ENCODE peak calls at places on chromosomes 5 and 9, in nine cellular contexts. One of them, this sample, is unnamed. For H3K9me3 and H3K4me1, the result is how much of the 10 kb centered on the place peaks cover.

GRCh38 chr5:126912607-126913006 is 117.8 kb downstream of the MARCHF3 start:
- DNase-seq in tibial nerve: no peak
- DNase-seq in psoas muscle: no peak
- DNase-seq in upper lobe of right lung: no peak
- DNase-seq in IMR-90: peak
- DNase-seq in mammary epithelial cell: no peak
- DNase-seq in fibroblast of lung: peak
- DNase-seq in gastrocnemius medialis: no peak
- DNase-seq in transverse colon: no peak
- DNase-seq in this sample: no peak

GRCh38 chr9:23309800-23310199 is 516.2 kb downstream of the ELAVL2 start:
- DNase-seq in upper lobe of right lung: no peak
- DNase-seq in mammary epithelial cell: no peak
- DNase-seq in transverse colon: no peak
- DNase-seq in gastrocnemius medialis: no peak
- DNase-seq in psoas muscle: no peak
- DNase-seq in IMR-90: no peak
- DNase-seq in tibial nerve: no peak
- DNase-seq in fibroblast of lung: no peak
- DNase-seq in this sample: no peak

GRCh38 chr5:38013107-38013506 is 173.3 kb upstream of the GDNF start:
- DNase-seq in gastrocnemius medialis: no peak
- DNase-seq in tibial nerve: no peak
- DNase-seq in mammary epithelial cell: no peak
- DNase-seq in psoas muscle: no peak
- DNase-seq in IMR-90: no peak
- DNase-seq in transverse colon: no peak
- DNase-seq in fibroblast of lung: no peak
- DNase-seq in upper lobe of right lung: no peak
- DNase-seq in this sample: no peak

GRCh38 chr9:35903049-35903448 is 3.0 kb upstream of the HRCT1 start:
- DNase-seq in gastrocnemius medialis: no peak
- DNase-seq in transverse colon: no peak
- DNase-seq in IMR-90: peak
- DNase-seq in fibroblast of lung: peak
- DNase-seq in upper lobe of right lung: no peak
- DNase-seq in mammary epithelial cell: peak
- DNase-seq in tibial nerve: no peak
- DNase-seq in psoas muscle: no peak
- DNase-seq in this sample: no peak

GRCh38 chr5:148663509-148663908 is 9.2 kb upstream of the HTR4 start:
- DNase-seq in upper lobe of right lung: no peak
- DNase-seq in mammary epithelial cell: no peak
- DNase-seq in psoas muscle: no peak
- DNase-seq in transverse colon: no peak
- DNase-seq in gastrocnemius medialis: no peak
- DNase-seq in tibial nerve: no peak
- DNase-seq in IMR-90: no peak
- DNase-seq in fibroblast of lung: no peak
- DNase-seq in this sample: no peak

GRCh38 chr5:103743455-103743854 is 180.9 kb upstream of the NUDT12 start:
- DNase-seq in transverse colon: no peak
- DNase-seq in mammary epithelial cell: no peak
- DNase-seq in psoas muscle: no peak
- DNase-seq in upper lobe of right lung: no peak
- DNase-seq in gastrocnemius medialis: no peak
- DNase-seq in IMR-90: no peak
- DNase-seq in fibroblast of lung: no peak
- DNase-seq in tibial nerve: no peak
- DNase-seq in this sample: no peak

GRCh38 chr5:173901705-173902104 is 13.6 kb downstream of the CPEB4 start:
- DNase-seq in psoas muscle: no peak
- DNase-seq in mammary epithelial cell: no peak
- DNase-seq in transverse colon: no peak
- DNase-seq in tibial nerve: no peak
- DNase-seq in IMR-90: no peak
- DNase-seq in gastrocnemius medialis: no peak
- DNase-seq in fibroblast of lung: no peak
- DNase-seq in upper lobe of right lung: no peak
- DNase-seq in this sample: no peak

GRCh38 chr5:83645936-83646335 is 74.7 kb downstream of the HAPLN1 start:
- DNase-seq in tibial nerve: no peak
- DNase-seq in transverse colon: no peak
- DNase-seq in gastrocnemius medialis: no peak
- DNase-seq in mammary epithelial cell: no peak
- DNase-seq in psoas muscle: no peak
- DNase-seq in IMR-90: no peak
- DNase-seq in fibroblast of lung: no peak
- DNase-seq in upper lobe of right lung: no peak
- DNase-seq in this sample: no peak

GRCh38 chr9:11457809-11458785 is 845.3 kb upstream of the PTPRD start:
- DNase-seq in fibroblast of lung: no peak
- DNase-seq in transverse colon: no peak
- DNase-seq in upper lobe of right lung: no peak
- DNase-seq in tibial nerve: no peak
- DNase-seq in gastrocnemius medialis: no peak
- DNase-seq in IMR-90: no peak
- DNase-seq in mammary epithelial cell: no peak
- DNase-seq in psoas muscle: no peak
- DNase-seq in this sample: no peak

GRCh38 chr9:27529316-27530278 is at the start of gene MOB3B:
- DNase-seq in mammary epithelial cell: peak
- DNase-seq in transverse colon: peak
- DNase-seq in upper lobe of right lung: peak
- DNase-seq in IMR-90: peak
- DNase-seq in psoas muscle: peak
- DNase-seq in fibroblast of lung: peak
- DNase-seq in tibial nerve: peak
- DNase-seq in gastrocnemius medialis: peak
- DNase-seq in this sample: peak

GRCh38 chr5:141313711-141314110 is 6.9 kb downstream of the TAF7 start:
- DNase-seq in gastrocnemius medialis: no peak
- DNase-seq in mammary epithelial cell: no peak
- DNase-seq in tibial nerve: no peak
- DNase-seq in transverse colon: no peak
- DNase-seq in psoas muscle: no peak
- DNase-seq in IMR-90: no peak
- DNase-seq in upper lobe of right lung: no peak
- DNase-seq in fibroblast of lung: no peak
- DNase-seq in this sample: no peak
- H3K9me3 ChIP-seq in gastrocnemius medialis: under half
- H3K9me3 ChIP-seq in mammary epithelial cell: under half
- H3K9me3 ChIP-seq in tibial nerve: half or more
- H3K9me3 ChIP-seq in transverse colon: half or more
- H3K9me3 ChIP-seq in psoas muscle: half or more
- H3K9me3 ChIP-seq in IMR-90: under half
- H3K9me3 ChIP-seq in upper lobe of right lung: half or more
- H3K9me3 ChIP-seq in fibroblast of lung: under half
- H3K9me3 ChIP-seq in this sample: half or more

GRCh38 chr9:107155244-107155817 is 127.7 kb upstream of the RAD23B start:
- DNase-seq in psoas muscle: no peak
- DNase-seq in fibroblast of lung: no peak
- DNase-seq in upper lobe of right lung: no peak
- DNase-seq in mammary epithelial cell: no peak
- DNase-seq in tibial nerve: no peak
- DNase-seq in transverse colon: no peak
- DNase-seq in IMR-90: no peak
- DNase-seq in gastrocnemius medialis: no peak
- DNase-seq in this sample: no peak
- TF ChIP-seq CTCF in psoas muscle: no peak
- TF ChIP-seq CTCF in fibroblast of lung: no peak
- TF ChIP-seq CTCF in upper lobe of right lung: no peak
- TF ChIP-seq CTCF in mammary epithelial cell: no peak
- TF ChIP-seq CTCF in tibial nerve: no peak
- TF ChIP-seq CTCF in transverse colon: peak
- TF ChIP-seq CTCF in IMR-90: peak
- TF ChIP-seq CTCF in gastrocnemius medialis: no peak
- TF ChIP-seq CTCF in this sample: no peak

GRCh38 chr5:176387384-176387925 is 943 bp downstream of the NOP16 start:
- DNase-seq in IMR-90: no peak
- DNase-seq in transverse colon: no peak
- DNase-seq in mammary epithelial cell: no peak
- DNase-seq in upper lobe of right lung: no peak
- DNase-seq in gastrocnemius medialis: no peak
- DNase-seq in tibial nerve: no peak
- DNase-seq in psoas muscle: peak
- DNase-seq in fibroblast of lung: no peak
- DNase-seq in this sample: no peak
- H3K4me1 ChIP-seq in IMR-90: under half
- H3K4me1 ChIP-seq in transverse colon: under half
- H3K4me1 ChIP-seq in mammary epithelial cell: under half
- H3K4me1 ChIP-seq in upper lobe of right lung: under half
- H3K4me1 ChIP-seq in gastrocnemius medialis: under half
- H3K4me1 ChIP-seq in tibial nerve: under half
- H3K4me1 ChIP-seq in psoas muscle: under half
- H3K4me1 ChIP-seq in fibroblast of lung: under half
- H3K4me1 ChIP-seq in this sample: under half

GRCh38 chr5:153571157-153571556 is 80.7 kb downstream of the GRIA1 start:
- DNase-seq in upper lobe of right lung: no peak
- DNase-seq in tibial nerve: no peak
- DNase-seq in psoas muscle: no peak
- DNase-seq in gastrocnemius medialis: no peak
- DNase-seq in IMR-90: no peak
- DNase-seq in mammary epithelial cell: no peak
- DNase-seq in transverse colon: no peak
- DNase-seq in fibroblast of lung: no peak
- DNase-seq in this sample: no peak

GRCh38 chr5:153569036-153569435 is 78.6 kb downstream of the GRIA1 start:
- DNase-seq in mammary epithelial cell: no peak
- DNase-seq in psoas muscle: no peak
- DNase-seq in gastrocnemius medialis: no peak
- DNase-seq in fibroblast of lung: peak
- DNase-seq in IMR-90: peak
- DNase-seq in upper lobe of right lung: no peak
- DNase-seq in tibial nerve: no peak
- DNase-seq in transverse colon: no peak
- DNase-seq in this sample: no peak

GRCh38 chr5:153559926-153560325 is 69.5 kb downstream of the GRIA1 start:
- DNase-seq in gastrocnemius medialis: no peak
- DNase-seq in tibial nerve: no peak
- DNase-seq in psoas muscle: no peak
- DNase-seq in mammary epithelial cell: no peak
- DNase-seq in fibroblast of lung: peak
- DNase-seq in IMR-90: no peak
- DNase-seq in transverse colon: no peak
- DNase-seq in upper lobe of right lung: no peak
- DNase-seq in this sample: no peak

GRCh38 chr5:153562189-153562588 is 71.7 kb downstream of the GRIA1 start:
- DNase-seq in IMR-90: peak
- DNase-seq in tibial nerve: no peak
- DNase-seq in gastrocnemius medialis: no peak
- DNase-seq in upper lobe of right lung: no peak
- DNase-seq in mammary epithelial cell: peak
- DNase-seq in psoas muscle: no peak
- DNase-seq in transverse colon: no peak
- DNase-seq in fibroblast of lung: peak
- DNase-seq in this sample: no peak

DNA sequence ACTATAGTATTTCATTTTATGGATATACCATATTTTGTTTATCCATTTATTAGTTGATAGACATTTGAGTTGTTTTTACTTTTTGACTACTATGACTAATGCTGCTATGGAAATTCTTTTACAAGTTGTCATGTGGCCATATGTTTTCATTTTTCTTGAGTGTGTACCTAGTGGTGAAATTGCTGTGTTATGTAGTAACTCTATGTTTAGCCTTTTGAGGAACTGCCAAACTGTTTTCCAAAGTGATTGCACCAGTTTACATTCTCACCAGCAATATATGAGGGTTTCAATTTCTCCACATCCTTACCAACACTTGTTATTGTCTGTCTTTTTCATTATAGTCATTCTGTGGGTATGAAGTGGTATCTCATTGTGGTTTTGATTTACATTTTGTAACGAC is 75.4 kb downstream of the GRIA1 start:
- DNase-seq in psoas muscle: no peak
- DNase-seq in transverse colon: no peak
- DNase-seq in gastrocnemius medialis: no peak
- DNase-seq in upper lobe of right lung: no peak
- DNase-seq in IMR-90: peak
- DNase-seq in fibroblast of lung: peak
- DNase-seq in tibial nerve: no peak
- DNase-seq in mammary epithelial cell: peak
- DNase-seq in this sample: no peak
- H3K9me3 ChIP-seq in psoas muscle: under half
- H3K9me3 ChIP-seq in transverse colon: under half
- H3K9me3 ChIP-seq in gastrocnemius medialis: under half
- H3K9me3 ChIP-seq in upper lobe of right lung: under half
- H3K9me3 ChIP-seq in IMR-90: under half
- H3K9me3 ChIP-seq in fibroblast of lung: under half
- H3K9me3 ChIP-seq in tibial nerve: under half
- H3K9me3 ChIP-seq in mammary epithelial cell: under half
- H3K9me3 ChIP-seq in this sample: under half

GRCh38 chr5:64229163-64229774 is 63.6 kb downstream of the RNF180 start:
- DNase-seq in psoas muscle: no peak
- DNase-seq in IMR-90: peak
- DNase-seq in tibial nerve: no peak
- DNase-seq in fibroblast of lung: peak
- DNase-seq in gastrocnemius medialis: no peak
- DNase-seq in upper lobe of right lung: no peak
- DNase-seq in mammary epithelial cell: peak
- DNase-seq in transverse colon: no peak
- DNase-seq in this sample: no peak
- TF ChIP-seq CTCF in psoas muscle: peak
- TF ChIP-seq CTCF in IMR-90: peak
- TF ChIP-seq CTCF in tibial nerve: peak
- TF ChIP-seq CTCF in fibroblast of lung: peak
- TF ChIP-seq CTCF in gastrocnemius medialis: no peak
- TF ChIP-seq CTCF in upper lobe of right lung: peak
- TF ChIP-seq CTCF in mammary epithelial cell: peak
- TF ChIP-seq CTCF in transverse colon: peak
- TF ChIP-seq CTCF in this sample: no peak

GRCh38 chr5:171610053-171610452 is 175.6 kb upstream of the SMIM23 start:
- DNase-seq in upper lobe of right lung: no peak
- DNase-seq in fibroblast of lung: no peak
- DNase-seq in transverse colon: no peak
- DNase-seq in mammary epithelial cell: no peak
- DNase-seq in psoas muscle: no peak
- DNase-seq in IMR-90: no peak
- DNase-seq in tibial nerve: no peak
- DNase-seq in gastrocnemius medialis: no peak
- DNase-seq in this sample: no peak
- H3K4me1 ChIP-seq in upper lobe of right lung: under half
- H3K4me1 ChIP-seq in fibroblast of lung: under half
- H3K4me1 ChIP-seq in transverse colon: under half
- H3K4me1 ChIP-seq in mammary epithelial cell: under half
- H3K4me1 ChIP-seq in psoas muscle: under half
- H3K4me1 ChIP-seq in IMR-90: under half
- H3K4me1 ChIP-seq in tibial nerve: under half
- H3K4me1 ChIP-seq in gastrocnemius medialis: under half
- H3K4me1 ChIP-seq in this sample: under half